ENCODE peak calls at places on chromosomes 13 and 19, in seven cellular contexts. I, Z, M, D, H, E and C are unnamed samples.

GRCh38 chr13:20465218-20465879 is 60.3 kb downstream of the CRYL1 start:
- DNase-seq in I (no peak), Z (peak; percentile 75), M (peak; percentile 28), D (no peak), H (no peak), E (peak; percentile 38), C (no peak)

GRCh38 chr19:44718441-44719261 is 19.7 kb downstream of the CEACAM16 start:
- DNase-seq in I (peak; percentile 75), Z (peak; percentile 95), M (no peak), D (no peak), H (peak; percentile 97), E (peak; percentile 70), C (peak; percentile 86)

GRCh38 chr13:19069684-19070397 is 111.8 kb downstream of the TUBA3C start:
- DNase-seq in I (no peak), Z (no peak), M (no peak), D (no peak), H (no peak), E (no peak), C (no peak)

GRCh38 chr13:48687249-48687648 is 33.5 kb downstream of the CYSLTR2 start:
- DNase-seq in I (no peak), Z (no peak), M (no peak), D (no peak), H (no peak), E (no peak), C (no peak)

GRCh38 chr13:28678809-28679208 is 19.9 kb downstream of the POMP start:
- DNase-seq in I (no peak), Z (no peak), M (no peak), D (no peak), H (no peak), E (peak; percentile 15), C (no peak)

GRCh38 chr13:66532146-66532545 is 698.0 kb downstream of the PCDH9 start:
- DNase-seq in I (no peak), Z (no peak), M (no peak), D (no peak), H (no peak), E (peak; percentile 90), C (no peak)

GRCh38 chr13:27997904-27998522 is 9.5 kb upstream of the URAD start:
- DNase-seq in I (peak; percentile 31), Z (no peak), M (peak; percentile 36), D (no peak), H (peak; percentile 74), E (peak; percentile 34), C (no peak)

GRCh38 chr19:52535831-52536800 is 8.6 kb downstream of the ZNF808 start:
- DNase-seq in I (peak; percentile 92), Z (peak; percentile 55), M (peak; percentile 87), D (peak; percentile 69), H (peak; percentile 66), E (peak; percentile 71), C (peak; percentile 87)

GRCh38 chr13:113654591-113655357 is 3.2 kb downstream of the ATP4B start:
- DNase-seq in I (no peak), Z (peak; percentile 5), M (no peak), D (peak; percentile 4), H (peak; percentile 3), E (no peak), C (peak; percentile 9)

GRCh38 chr19:48900477-48901452 is 653 bp downstream of the NUCB1 start:
- DNase-seq in I (no peak), Z (no peak), M (peak; percentile 34), D (no peak), H (no peak), E (peak; percentile 60), C (peak; percentile 58)

GRCh38 chr13:22883961-22884360 is 296.8 kb upstream of the SGCG start:
- DNase-seq in I (no peak), Z (no peak), M (no peak), D (no peak), H (no peak), E (no peak), C (no peak)

GRCh38 chr13:72125561-72125960 is 258.6 kb upstream of the DACH1 start:
- DNase-seq in I (no peak), Z (no peak), M (peak; percentile 86), D (no peak), H (no peak), E (no peak), C (no peak)

GRCh38 chr19:47110521-47111080 is 3.0 kb downstream of the ZC3H4 start:
- DNase-seq in I (no peak), Z (no peak), M (peak; percentile 24), D (no peak), H (peak; percentile 50), E (no peak), C (no peak)
- H3K4me1 ChIP-seq in I (peaks cover 60% of the 10 kb centered on the region), Z (peaks cover 43% of the 10 kb centered on the region), M (peaks cover 38% of the 10 kb centered on the region), D (peaks cover 46% of the 10 kb centered on the region), H (peaks cover 47% of the 10 kb centered on the region), E (peaks cover 12% of the 10 kb centered on the region), C (peaks cover 2% of the 10 kb centered on the region)

GRCh38 chr19:16327501-16327900 is 2.9 kb downstream of the KLF2 start:
- DNase-seq in I (no peak), Z (no peak), M (no peak), D (no peak), H (no peak), E (no peak), C (no peak)

GRCh38 chr19:16327131-16327450 is 2.5 kb downstream of the KLF2 start:
- DNase-seq in I (no peak), Z (no peak), M (no peak), D (no peak), H (no peak), E (no peak), C (no peak)

GRCh38 chr19:16330368-16330801 is 5.8 kb downstream of the KLF2 start:
- DNase-seq in I (peak; percentile 66), Z (peak; percentile 84), M (peak; percentile 96), D (no peak), H (peak; percentile 63), E (peak; percentile 73), C (peak; percentile 59)

GRCh38 chr19:16327911-16328823 is 3.5 kb downstream of the KLF2 start:
- DNase-seq in I (peak; percentile 56), Z (peak; percentile 87), M (no peak), D (peak; percentile 78), H (peak; percentile 57), E (peak; percentile 96), C (peak; percentile 75)

GRCh38 chr19:16328824-16329482 is 4.3 kb downstream of the KLF2 start:
- DNase-seq in I (no peak), Z (peak; percentile 21), M (no peak), D (no peak), H (no peak), E (no peak), C (peak; percentile 63)
- TF ChIP-seq CTCF in I (no peak), Z (no peak), M (no peak), D (no peak), H (no peak), E (no peak), C (no peak)

DNA sequence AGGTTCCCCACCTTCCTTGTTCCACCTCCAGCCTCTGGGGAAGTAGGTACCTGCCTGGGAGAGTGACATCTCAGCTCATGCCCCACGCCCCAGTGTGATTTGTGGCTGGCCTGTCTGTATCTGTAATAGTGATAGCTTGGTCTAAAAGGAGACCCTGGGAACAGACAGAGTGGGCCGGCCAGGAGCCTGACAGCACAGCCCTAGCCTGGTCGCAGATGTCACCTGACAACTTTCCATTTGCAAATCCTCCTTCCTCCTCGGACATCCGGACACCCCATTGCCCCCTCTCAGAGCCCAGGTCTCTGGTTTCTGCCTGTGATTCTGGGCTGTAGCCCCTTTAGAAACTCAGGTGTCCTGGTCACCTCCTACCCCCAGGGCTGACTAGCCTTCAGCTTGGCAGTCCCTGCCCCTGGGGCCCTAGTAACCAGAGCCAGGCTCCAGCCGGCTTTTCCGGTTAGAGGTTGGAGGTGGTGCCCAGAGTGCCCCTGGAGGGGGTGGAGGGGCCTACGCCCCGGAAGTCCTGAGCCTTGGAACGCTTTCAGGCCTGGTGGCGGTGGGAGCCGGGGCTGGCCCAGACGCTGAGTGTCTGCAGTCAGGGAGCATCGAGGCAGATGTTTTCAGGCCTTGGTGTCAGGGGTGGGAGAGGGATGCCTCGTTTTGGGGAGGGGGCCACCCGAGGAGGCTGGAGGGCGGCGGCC is 6.5 kb downstream of the LRRC8E start:
- DNase-seq in I (no peak), Z (peak; percentile 15), M (no peak), D (no peak), H (peak; percentile 66), E (no peak), C (no peak)
- H3K4me1 ChIP-seq in I (no peaks in the 10 kb centered on the region), Z (no peaks in the 10 kb centered on the region), M (peaks cover 13% of the 10 kb centered on the region), D (no peaks in the 10 kb centered on the region), H (peaks cover 10% of the 10 kb centered on the region), E (no peaks in the 10 kb centered on the region), C (no peaks in the 10 kb centered on the region)

GRCh38 chr13:53206455-53206854 is 177.8 kb downstream of the OLFM4 start:
- DNase-seq in I (no peak), Z (no peak), M (no peak), D (no peak), H (no peak), E (no peak), C (no peak)
- TF ChIP-seq CTCF in I (no peak), Z (peak; percentile 35), M (peak; percentile 46), D (no peak), H (peak; percentile 29), E (peak; percentile 22), C (no peak)

DNA sequence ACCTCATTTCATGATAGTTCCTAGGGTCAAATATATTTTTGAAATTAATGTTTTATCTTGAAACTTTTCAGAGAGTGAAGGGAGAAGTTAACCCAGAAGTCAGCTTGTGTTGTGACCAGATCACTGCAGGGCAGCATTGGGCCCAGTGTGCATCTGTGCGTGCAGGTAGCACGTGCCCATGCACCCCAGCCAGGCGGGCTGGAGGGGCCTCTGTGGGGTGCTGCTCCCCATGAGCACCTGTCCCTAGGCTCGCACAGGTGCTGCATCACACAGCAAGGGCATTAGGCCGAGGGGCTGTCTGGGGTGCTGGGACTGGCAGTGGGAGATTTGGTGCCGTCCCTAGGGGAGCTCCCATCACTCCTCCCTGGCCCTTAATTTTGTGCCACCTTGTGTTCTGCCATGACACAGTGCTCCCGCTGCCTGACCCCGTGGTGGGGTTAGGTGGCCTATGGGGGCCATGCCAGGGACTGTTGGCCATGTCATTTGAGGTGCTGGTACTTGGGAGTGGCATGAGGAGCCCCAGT is 13.1 kb downstream of the UPF1 start:
- DNase-seq in I (no peak), Z (no peak), M (no peak), D (no peak), H (no peak), E (no peak), C (no peak)
- H3K4me1 ChIP-seq in I (peaks cover 99% of the 10 kb centered on the region), Z (peaks cover 78% of the 10 kb centered on the region), M (peaks cover 40% of the 10 kb centered on the region), D (peaks cover 46% of the 10 kb centered on the region), H (peaks cover 91% of the 10 kb centered on the region), E (peaks cover 32% of the 10 kb centered on the region), C (peaks cover 48% of the 10 kb centered on the region)

GRCh38 chr13:31987535-31988170 is 43.9 kb upstream of the FRY start:
- DNase-seq in I (no peak), Z (no peak), M (no peak), D (no peak), H (no peak), E (no peak), C (no peak)
- TF ChIP-seq CTCF in I (no peak), Z (no peak), M (no peak), D (no peak), H (no peak), E (no peak), C (no peak)